ENCODE peak calls at places on chromosomes 12 and 14, in four cellular contexts. V is effector memory CD8-positive, alpha-beta T cell; E is left ventricle myocardium inferior; J is CD8-positive, alpha-beta T cell. M is an unnamed sample.
A peak's percentile ranks its signal among the peaks of the same experiment; 100 is the strongest.

GRCh38 chr12:109844983-109845841 is 12.0 kb upstream of the TRPV4 start:
- DNase-seq in J (peak; percentile 82), V (peak; percentile 88), E (peak; percentile 85), M (peak; percentile 89)

GRCh38 chr12:68863109-68863770 is 55.3 kb downstream of the MDM2 start:
- DNase-seq in J (no peak), V (no peak), E (no peak), M (no peak)

GRCh38 chr12:47889040-47889439 is 15.8 kb downstream of the VDR start:
- DNase-seq in J (no peak), E (no peak), V (no peak), M (no peak)

GRCh38 chr12:57727758-57728395 is 10.7 kb downstream of the AGAP2 start:
- DNase-seq in J (no peak), V (no peak), E (no peak), M (no peak)

GRCh38 chr12:131482199-131482598 is 228.7 kb upstream of the SFSWAP start:
- DNase-seq in E (no peak), V (no peak), J (no peak), M (no peak)

GRCh38 chr14:100588671-100589070 is 1.5 kb upstream of the BEGAIN start:
- DNase-seq in J (no peak), E (no peak), V (no peak), M (no peak)

GRCh38 chr12:2451497-2451896 is 343.3 kb upstream of the FKBP4 start:
- DNase-seq in V (no peak), E (no peak), J (no peak), M (no peak)

GRCh38 chr12:148676-149416 is 65.1 kb downstream of the SLC6A12 start:
- DNase-seq in V (no peak), J (no peak), E (no peak), M (no peak)

GRCh38 chr14:90536092-90536491 is 139.3 kb downstream of the CALM1 start:
- DNase-seq in V (no peak), J (no peak), E (peak; percentile 57), M (no peak)

GRCh38 chr14:70186826-70187483 is 1.8 kb downstream of the SLC8A3 start:
- DNase-seq in V (no peak), E (no peak), J (no peak), M (no peak)

GRCh38 chr12:14249368-14249767 is 116.1 kb upstream of the ATF7IP start:
- DNase-seq in J (no peak), V (no peak), E (no peak), M (no peak)

GRCh38 chr12:38823743-38824142 is 81.6 kb downstream of the CPNE8 start:
- DNase-seq in V (no peak), J (no peak), E (no peak), M (no peak)

GRCh38 chr12:125132698-125133400 is 67.6 kb downstream of the AACS start:
- DNase-seq in V (no peak), E (no peak), J (no peak), M (no peak)

GRCh38 chr12:34601689-34602088 is 579.4 kb downstream of the ALG10 start:
- DNase-seq in J (no peak), V (no peak), E (no peak), M (no peak)

GRCh38 chr12:122081697-122082221 is 3.2 kb downstream of the MLXIP start:
- DNase-seq in J (peak; percentile 67), V (peak; percentile 24), E (peak; percentile 60), M (peak; percentile 84)

GRCh38 chr12:56029166-56029519 is 8.3 kb downstream of the IKZF4 start:
- DNase-seq in J (no peak), V (no peak), E (no peak), M (no peak)

GRCh38 chr14:71372411-71372838 is 465.2 kb downstream of the PCNX1 start:
- DNase-seq in E (no peak), V (no peak), J (no peak), M (no peak)

GRCh38 chr12:121697093-121697698 is 15.4 kb upstream of the TMEM120B start:
- DNase-seq in V (peak; percentile 51), J (no peak), E (no peak), M (no peak)

GRCh38 chr14:69539631-69540410 is 34.9 kb downstream of the CCDC177 start:
- DNase-seq in V (no peak), J (no peak), E (no peak), M (no peak)

GRCh38 chr14:73102806-73103497 is 33.4 kb upstream of the PSEN1 start:
- DNase-seq in E (no peak), J (no peak), V (no peak), M (no peak)

GRCh38 chr12:77118696-77119095 is 53.3 kb upstream of the E2F7 start:
- DNase-seq in V (no peak), E (no peak), J (no peak), M (no peak)

GRCh38 chr12:8081228-8081920 is 700 bp upstream of the NECAP1 start:
- DNase-seq in V (peak; percentile 18), J (no peak), E (no peak), M (no peak)

GRCh38 chr12:100675432-100675831 is 101.9 kb downstream of the GAS2L3 start:
- DNase-seq in V (no peak), J (no peak), E (no peak), M (no peak)

M was measured in T-helper 2 cell.